ENCODE peak calls at places on chromosomes 4 and X, in five cellular contexts. L is aorta; F is tibial nerve; G is fibroblast of lung; B is effector memory CD4-positive, alpha-beta T cell. O is an unnamed sample. For H3K9me3, the result is how much of the 10 kb centered on the place peaks cover.

GRCh38 chrX:101291204-101291603 is at the start of gene TAF7L:
- DNase-seq in L (no peak), F (no peak), G (peak), B (no peak), O (no peak)

GRCh38 chr4:48578132-48578964 is 88.3 kb downstream of the ZAR1 start:
- DNase-seq in L (no peak), F (peak), G (peak), B (peak), O (peak)

GRCh38 chr4:85228264-85228663 is 246.7 kb upstream of the ARHGAP24 start:
- DNase-seq in L (no peak), F (no peak), G (no peak), B (no peak), O (no peak)

GRCh38 chr4:183906736-183907651 is 1.9 kb downstream of the STOX2 start:
- DNase-seq in L (no peak), F (no peak), G (peak), B (no peak), O (no peak)

GRCh38 chr4:168264903-168265302 is 53.6 kb downstream of the DDX60 start:
- DNase-seq in L (no peak), F (no peak), G (peak), B (no peak), O (no peak)

GRCh38 chr4:5206391-5206790 is 155.1 kb downstream of the STK32B start:
- DNase-seq in L (no peak), F (peak), G (peak), B (no peak), O (no peak)

GRCh38 chr4:683247-683897 is 5.6 kb downstream of the SLC49A3 start:
- DNase-seq in L (no peak), F (no peak), G (no peak), B (no peak), O (no peak)

GRCh38 chr4:55038176-55038890 is 87.1 kb downstream of the KDR start:
- DNase-seq in L (no peak), F (peak), G (peak), B (no peak), O (no peak)

GRCh38 chr4:4857001-4857808 is 2.3 kb upstream of the MSX1 start:
- DNase-seq in L (no peak), F (no peak), G (no peak), B (no peak), O (no peak)

GRCh38 chr4:42915484-42915883 is 23.0 kb downstream of the GRXCR1 start:
- DNase-seq in L (no peak), F (no peak), G (no peak), B (no peak), O (no peak)

GRCh38 chr4:76969941-76970529 is 20.5 kb downstream of the SEPTIN11 start:
- DNase-seq in L (no peak), F (no peak), G (no peak), B (no peak), O (no peak)

GRCh38 chrX:18210470-18210869 is 10.2 kb downstream of the BEND2 start:
- DNase-seq in L (no peak), F (no peak), G (peak), B (no peak), O (no peak)

GRCh38 chrX:915427-916234 is 285.0 kb downstream of the SHOX start:
- DNase-seq in L (no peak), F (no peak), G (no peak), B (no peak), O (no peak)

GRCh38 chrX:103615781-103616180 is 8.0 kb downstream of the TCEAL3 start:
- DNase-seq in L (no peak), F (no peak), G (no peak), B (no peak), O (no peak)

GRCh38 chr4:139642364-139642763 is 23.3 kb upstream of the MGST2 start:
- DNase-seq in L (no peak), F (no peak), G (peak), B (no peak), O (no peak)

GRCh38 chr4:140861359-140862181 is 105.4 kb upstream of the TBC1D9 start:
- DNase-seq in L (no peak), F (peak), G (peak), B (no peak), O (peak)

GRCh38 chrX:133983974-133984578 is 1.3 kb downstream of the GPC3 start:
- DNase-seq in L (no peak), F (no peak), G (no peak), B (no peak), O (no peak)

GRCh38 chr4:16794816-16795445 is 103.5 kb downstream of the LDB2 start:
- DNase-seq in L (no peak), F (peak), G (peak), B (no peak), O (peak)

GRCh38 chr4:60884545-60884944 is 315.6 kb upstream of the ADGRL3 start:
- DNase-seq in L (no peak), F (no peak), G (no peak), B (no peak), O (no peak)

GRCh38 chr4:915041-915474 is 17.1 kb downstream of the GAK start:
- DNase-seq in L (peak), F (no peak), G (no peak), B (no peak), O (no peak)

GRCh38 chrX:133813991-133814390 is 171.4 kb downstream of the GPC3 start:
- DNase-seq in L (no peak), F (no peak), G (peak), B (no peak), O (no peak)

GRCh38 chr4:80219301-80220025 is 22.2 kb downstream of the PRDM8 start:
- DNase-seq in L (no peak), F (no peak), G (no peak), B (no peak), O (no peak)

GRCh38 chr4:163495900-163496299 is 1.4 kb downstream of the TMA16 start:
- DNase-seq in L (no peak), F (no peak), G (no peak), B (no peak), O (peak)

GRCh38 chr4:128228021-128228571 is 59.5 kb downstream of the PGRMC2 start:
- DNase-seq in L (no peak), F (no peak), G (peak), B (no peak), O (no peak)

GRCh38 chr4:127967141-127967775 is 2.1 kb downstream of the ABHD18 start:
- DNase-seq in L (no peak), F (no peak), G (peak), B (no peak), O (no peak)

DNA sequence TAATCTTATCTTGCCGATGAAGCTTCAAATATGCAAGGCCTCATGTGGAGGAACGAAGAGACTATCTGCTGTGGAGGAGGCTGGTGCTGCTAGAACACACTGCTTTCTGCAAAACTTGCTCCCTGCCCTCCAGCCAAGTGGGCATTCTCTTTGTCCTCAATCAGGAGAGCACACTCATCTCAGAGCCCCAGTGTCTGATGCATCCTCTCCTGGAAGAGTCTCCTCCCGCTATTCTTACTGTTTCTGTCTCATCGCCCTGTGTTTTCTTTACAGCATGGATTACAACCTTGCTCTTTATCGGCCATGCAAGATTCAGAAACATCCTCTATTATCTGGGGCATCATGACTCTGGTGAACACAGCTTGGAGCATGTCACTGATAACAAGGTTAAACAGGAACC is 68.2 kb upstream of the MTNR1A start:
- DNase-seq in L (no peak), F (no peak), G (no peak), B (no peak), O (no peak)
- H3K9me3 ChIP-seq in L (under half), F (under half), G (under half), B (under half), O (under half)

GRCh38 chr4:44446801-44447562 is 1.6 kb downstream of the KCTD8 start:
- DNase-seq in L (peak), F (no peak), G (no peak), B (no peak), O (no peak)
- H3K4me3 ChIP-seq in L (peak), F (peak), G (no peak), B (no peak), O (no peak)

GRCh38 chr4:70915048-70915815 is 13.1 kb downstream of the MOB1B start:
- DNase-seq in L (no peak), F (no peak), G (peak), B (no peak), O (no peak)
- H3K9me3 ChIP-seq in L (under half), F (under half), G (under half), B (under half), O (under half)

DNA sequence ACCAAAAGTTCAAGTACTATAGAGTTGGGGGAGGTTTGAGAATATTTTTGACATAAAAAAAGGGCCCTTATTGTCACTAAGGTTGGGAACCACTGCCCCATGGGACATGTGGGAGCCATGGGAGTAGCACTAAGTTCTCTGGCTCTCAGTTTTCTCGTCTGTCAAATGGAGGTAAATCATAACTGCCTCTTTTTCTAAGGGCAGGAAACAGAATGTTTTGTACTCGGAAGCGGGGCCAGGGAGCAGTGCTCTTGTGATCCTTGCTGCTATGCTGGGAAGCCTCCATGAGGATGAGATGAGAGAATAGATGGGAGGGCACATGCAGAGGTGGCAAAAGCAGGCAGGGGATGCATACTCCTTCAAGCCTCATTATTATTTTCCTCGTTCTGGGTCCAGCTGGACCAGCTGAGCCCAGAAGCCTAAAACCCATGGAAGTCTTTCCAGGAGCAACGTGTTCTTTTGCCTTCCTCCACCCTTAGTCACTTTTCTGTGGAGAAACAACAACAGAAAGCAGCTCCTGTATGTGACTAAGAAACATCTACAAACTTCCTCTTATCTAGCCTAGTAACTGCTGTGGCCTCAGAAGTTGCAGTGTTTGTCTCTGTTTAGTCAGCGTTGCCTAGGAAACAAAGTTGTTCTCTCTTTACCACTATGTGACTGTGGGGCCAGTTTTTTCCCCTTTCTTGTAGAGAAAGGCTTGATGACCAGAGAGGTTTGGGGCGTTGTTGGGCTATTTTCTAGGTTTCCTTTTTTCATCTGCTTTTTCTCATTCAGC is 64.8 kb downstream of the TSC22D3 start:
- DNase-seq in L (no peak), F (peak), G (peak), B (peak), O (peak)
- H3K4me3 ChIP-seq in L (no peak), F (peak), G (no peak), B (peak), O (peak)

GRCh38 chr4:142366821-142367220 is 479.3 kb downstream of the INPP4B start:
- DNase-seq in L (no peak), F (no peak), G (peak), B (no peak), O (no peak)

GRCh38 chr4:142365386-142365785 is 480.7 kb downstream of the INPP4B start:
- DNase-seq in L (no peak), F (no peak), G (no peak), B (no peak), O (no peak)

GRCh38 chr4:142361981-142362380 is 484.1 kb downstream of the INPP4B start:
- DNase-seq in L (no peak), F (no peak), G (no peak), B (no peak), O (no peak)

GRCh38 chr4:142360657-142361056 is 485.4 kb downstream of the INPP4B start:
- DNase-seq in L (no peak), F (no peak), G (no peak), B (no peak), O (no peak)

GRCh38 chr4:142363686-142364085 is 482.4 kb downstream of the INPP4B start:
- DNase-seq in L (no peak), F (no peak), G (no peak), B (no peak), O (no peak)
- H3K9me3 ChIP-seq in L (under half), F (under half), G (under half), B (under half), O (under half)

O was measured in CD4-positive, alpha-beta memory T cell.